ENCODE peak calls at places on chromosome 1, in nine cellular contexts. K is H9, W is tibial artery, U is HCT116, H is uterus, X is caudate nucleus, S is aorta, D is left lung, Y is ovary. F is an unnamed sample.

GRCh38 chr1:229139320-229139719 is 131.6 kb upstream of the RAB4A start:
- DNase-seq in H (no peak), Y (no peak), D (no peak), U (no peak), X (no peak), W (no peak), K (no peak), S (no peak), F (no peak)

GRCh38 chr1:43587594-43587993 is 56.9 kb downstream of the PTPRF start:
- DNase-seq in S (no peak), H (no peak), K (no peak), D (no peak), Y (no peak), W (no peak), U (no peak), X (no peak), F (no peak)

GRCh38 chr1:168265596-168265995 is 15.1 kb upstream of the TBX19 start:
- DNase-seq in X (no peak), Y (no peak), D (no peak), W (no peak), U (no peak), K (no peak), S (no peak), H (no peak), F (no peak)

GRCh38 chr1:93692001-93692400 is 10.4 kb upstream of the BCAR3 start:
- DNase-seq in Y (no peak), S (no peak), D (no peak), K (no peak), X (no peak), H (no peak), W (no peak), U (no peak), F (no peak)

GRCh38 chr1:193513032-193513431 is 326.6 kb upstream of the B3GALT2 start:
- DNase-seq in D (no peak), U (no peak), Y (no peak), S (no peak), W (no peak), K (no peak), X (no peak), H (no peak), F (no peak)

GRCh38 chr1:199859525-199859924 is 168.0 kb upstream of the NR5A2 start:
- DNase-seq in D (no peak), U (no peak), X (no peak), K (no peak), H (no peak), W (no peak), Y (no peak), S (no peak), F (peak; percentile 25)

GRCh38 chr1:119187416-119187815 is 47.0 kb upstream of the WARS2 start:
- DNase-seq in H (no peak), U (no peak), W (no peak), Y (no peak), S (no peak), K (no peak), D (no peak), X (no peak), F (no peak)

GRCh38 chr1:211697356-211697755 is 21.9 kb upstream of the NEK2 start:
- DNase-seq in U (no peak), K (no peak), H (no peak), Y (no peak), X (no peak), D (no peak), S (no peak), W (no peak), F (peak; percentile 61)

DNA sequence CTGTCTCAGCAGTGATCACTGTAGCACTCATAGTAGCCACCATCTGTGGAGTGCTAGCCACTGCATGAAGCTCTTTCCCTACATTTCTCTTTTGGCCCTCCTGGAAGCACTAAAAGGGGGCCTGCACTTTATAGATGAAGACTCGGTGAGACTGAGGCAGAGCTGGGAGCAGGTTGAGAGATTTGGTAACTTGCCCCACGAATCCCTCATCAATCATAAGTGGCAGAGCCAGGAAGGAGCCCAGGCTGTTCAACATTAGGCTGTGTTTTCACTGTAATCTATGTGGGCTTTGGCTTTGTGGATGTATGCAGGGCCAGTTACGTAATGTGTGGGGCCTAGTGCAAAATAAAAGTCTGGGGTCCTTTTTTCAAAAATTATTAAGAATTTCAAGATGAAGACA is 13.3 kb upstream of the ETV3 start:
- DNase-seq in Y (no peak), W (no peak), S (no peak), X (no peak), U (no peak), K (no peak), D (no peak), H (no peak), F (no peak)
- H3K27ac ChIP-seq in Y (no peak overlapping the region), W (no peak overlapping the region), S (no peak overlapping the region), X (no peak overlapping the region), U (no peak overlapping the region), K (no peak overlapping the region), D (no peak overlapping the region), H (no peak overlapping the region), F (no peak overlapping the region)

DNA sequence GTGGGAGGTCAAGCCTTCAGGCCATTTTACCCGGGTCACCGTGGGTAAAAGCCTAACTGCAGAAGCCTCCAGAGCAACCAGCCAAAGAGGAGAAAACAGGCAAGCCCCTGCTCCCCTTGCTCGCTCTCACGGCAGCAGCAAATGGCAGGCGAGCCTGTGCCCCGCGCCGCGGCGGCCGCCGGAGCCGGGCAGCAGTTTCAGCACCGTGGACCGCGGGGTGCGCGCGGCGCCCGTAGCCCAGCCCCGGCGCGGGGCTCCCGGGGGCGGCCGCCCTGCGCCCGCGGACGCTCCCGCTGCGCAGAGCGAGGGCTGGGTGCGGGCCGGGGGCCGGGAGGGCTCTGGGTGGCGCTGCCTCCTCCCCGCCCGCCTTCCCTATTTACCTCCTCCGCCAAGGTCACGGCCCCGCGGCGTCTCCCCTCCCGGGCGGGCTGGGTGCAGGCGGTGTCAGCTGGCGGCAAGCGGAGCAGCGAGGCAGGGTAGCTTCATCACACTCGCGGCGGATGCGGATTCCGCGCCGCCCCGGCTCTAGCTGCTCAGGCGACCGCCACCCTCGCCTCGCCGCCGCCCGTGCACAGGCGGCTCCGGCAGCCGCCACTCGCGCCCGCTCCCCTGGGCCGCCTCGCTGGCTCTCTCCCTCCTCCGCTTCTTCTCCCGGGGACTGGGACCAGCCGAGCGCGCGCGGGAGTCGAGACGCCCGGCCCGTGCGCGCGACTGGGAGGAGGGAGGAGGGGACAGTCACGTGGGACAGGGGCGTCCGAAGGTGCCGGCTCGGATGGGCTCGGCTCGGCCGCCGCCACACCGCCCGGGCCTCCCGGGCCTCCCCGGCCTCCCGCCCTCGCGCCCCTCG is at the start of gene RGS7:
- DNase-seq in H (no peak), D (peak; percentile 44), K (peak; percentile 70), Y (peak; percentile 42), S (peak; percentile 45), X (peak; percentile 54), U (no peak), W (no peak), F (peak; percentile 11)
- H3K27ac ChIP-seq in H (no peak within 1 kb of the TSS), D (no peak within 1 kb of the TSS), K (no peak within 1 kb of the TSS), Y (no peak within 1 kb of the TSS), S (no peak within 1 kb of the TSS), X (peak within 1 kb of the TSS; percentile 67), U (no peak within 1 kb of the TSS), W (no peak within 1 kb of the TSS), F (no peak within 1 kb of the TSS)

DNA sequence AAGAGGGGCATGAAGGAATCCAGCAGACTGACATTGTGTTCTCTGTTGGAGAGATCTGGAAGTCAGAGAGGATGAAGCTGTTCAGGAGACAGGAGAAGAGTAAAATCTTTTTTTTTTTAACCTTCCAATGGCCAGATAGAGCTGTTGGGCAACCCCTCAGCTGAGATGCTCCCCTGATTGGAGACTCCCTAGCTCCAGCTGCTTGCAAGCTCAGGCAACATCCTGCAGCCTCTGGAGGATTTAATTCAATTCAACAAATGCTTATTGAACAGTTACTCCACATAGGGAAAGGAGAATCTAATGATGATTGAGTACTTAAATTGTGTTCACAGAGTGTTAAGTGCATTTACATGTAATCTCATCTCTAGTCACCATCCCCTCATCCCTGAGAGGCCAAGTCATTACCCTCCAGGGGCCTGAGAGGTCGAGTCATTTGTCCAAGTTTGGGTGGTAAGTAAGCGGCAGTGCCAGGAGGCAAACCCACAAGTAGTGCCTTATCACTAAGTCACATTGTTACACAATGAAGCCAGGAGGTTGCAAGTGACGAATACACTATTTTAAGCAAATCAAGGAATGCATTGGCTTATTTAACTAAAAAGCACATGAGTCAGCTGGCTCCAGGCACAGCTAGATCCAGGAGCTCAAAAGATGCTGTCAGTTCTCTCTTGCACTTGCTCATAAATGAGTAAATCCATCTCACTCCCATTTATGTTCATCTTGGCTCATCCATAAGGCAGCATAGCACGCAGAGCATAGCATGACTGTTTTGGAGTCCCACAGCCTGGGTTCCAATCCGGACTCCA is 64.2 kb downstream of the OPTC start:
- DNase-seq in W (peak; percentile 92), H (peak; percentile 88), S (peak; percentile 85), D (peak; percentile 58), U (no peak), Y (peak; percentile 38), K (no peak), X (peak; percentile 73), F (no peak)
- H3K27ac ChIP-seq in W (peak overlapping the region; percentile 85), H (peak overlapping the region; percentile 94), S (peak overlapping the region; percentile 99), D (no peak overlapping the region), U (no peak overlapping the region), Y (peak overlapping the region; percentile 4), K (no peak overlapping the region), X (peak overlapping the region; percentile 50), F (no peak overlapping the region)

GRCh38 chr1:170707959-170708666 is 44.2 kb downstream of the PRRX1 start:
- DNase-seq in X (no peak), H (peak; percentile 35), K (no peak), Y (no peak), D (no peak), W (no peak), U (peak; percentile 98), S (no peak), F (peak; percentile 64)
- H3K27ac ChIP-seq in X (no peak overlapping the region), H (peak overlapping the region; percentile 55), K (no peak overlapping the region), Y (no peak overlapping the region), D (peak overlapping the region; percentile 4), W (peak overlapping the region; percentile 70), U (peak overlapping the region; percentile 49), S (peak overlapping the region; percentile 63), F (no peak overlapping the region)

GRCh38 chr1:112937495-112937894 is 18.5 kb downstream of the SLC16A1 start:
- DNase-seq in Y (no peak), K (no peak), W (no peak), D (no peak), H (no peak), S (no peak), X (no peak), U (no peak), F (peak; percentile 36)

GRCh38 chr1:112934562-112934952 is 21.4 kb downstream of the SLC16A1 start:
- DNase-seq in K (no peak), U (no peak), W (no peak), S (no peak), H (no peak), X (no peak), Y (no peak), D (no peak), F (peak; percentile 36)

GRCh38 chr1:112935474-112936289 is 20.3 kb downstream of the SLC16A1 start:
- DNase-seq in H (no peak), W (no peak), X (no peak), S (no peak), Y (no peak), U (peak; percentile 26), K (no peak), D (no peak), F (peak; percentile 57)

GRCh38 chr1:112937070-112937469 is 18.9 kb downstream of the SLC16A1 start:
- DNase-seq in H (no peak), U (no peak), Y (no peak), K (no peak), S (no peak), X (no peak), W (no peak), D (no peak), F (peak; percentile 53)

GRCh38 chr1:112933820-112934561 is 22.0 kb downstream of the SLC16A1 start:
- DNase-seq in D (no peak), Y (no peak), H (no peak), U (no peak), K (no peak), S (no peak), W (no peak), X (no peak), F (no peak)
- H3K27ac ChIP-seq in D (no peak overlapping the region), Y (no peak overlapping the region), H (no peak overlapping the region), U (no peak overlapping the region), K (no peak overlapping the region), S (no peak overlapping the region), W (no peak overlapping the region), X (no peak overlapping the region), F (peak overlapping the region; percentile 84)